ENCODE peak calls at places on chromosomes 12 and 14, in four cellular contexts. U, T, X and E are unnamed samples. For H3K4me1, the result is how much of the 10 kb centered on the place peaks cover.

GRCh38 chr14:99624971-99625370 is 20.0 kb upstream of the HHIPL1 start:
- DNase-seq in T (no peak), X (no peak), U (no peak), E (no peak)

GRCh38 chr14:100845341-100845740 is 19.4 kb downstream of the MEG3 start:
- DNase-seq in X (no peak), U (no peak), T (no peak), E (no peak)

GRCh38 chr14:105491366-105492006 is 440 bp downstream of the TEDC1 start:
- DNase-seq in X (peak), T (peak), U (peak), E (peak)

GRCh38 chr14:99781853-99782610 is 11.2 kb upstream of the EML1 start:
- DNase-seq in T (no peak), X (no peak), U (no peak), E (no peak)

GRCh38 chr14:95349241-95349640 is 29.5 kb upstream of the CLMN start:
- DNase-seq in U (no peak), T (no peak), X (no peak), E (no peak)

GRCh38 chr12:87383705-87384104 is 645.5 kb downstream of the C12orf50 start:
- DNase-seq in T (peak), X (no peak), U (no peak), E (no peak)

GRCh38 chr12:130617219-130617618 is 98.9 kb downstream of the RIMBP2 start:
- DNase-seq in X (no peak), T (peak), U (no peak), E (no peak)

GRCh38 chr12:29073631-29074239 is 75.3 kb upstream of the FAR2 start:
- DNase-seq in U (no peak), T (peak), X (no peak), E (peak)

GRCh38 chr14:72186461-72187035 is 254.3 kb downstream of the RGS6 start:
- DNase-seq in U (no peak), X (no peak), T (no peak), E (no peak)

GRCh38 chr12:15227004-15227679 is 5.9 kb upstream of the RERG start:
- DNase-seq in T (peak), U (peak), X (peak), E (peak)

GRCh38 chr12:712172-712863 is 40.1 kb upstream of the WNK1 start:
- DNase-seq in X (no peak), T (peak), U (no peak), E (no peak)

GRCh38 chr14:69690042-69690441 is 76.9 kb upstream of the SRSF5 start:
- DNase-seq in X (no peak), T (no peak), U (no peak), E (no peak)

GRCh38 chr12:11863988-11864387 is 206.8 kb upstream of the BCL2L14 start:
- DNase-seq in T (peak), X (no peak), U (no peak), E (no peak)

GRCh38 chr12:34287986-34288962 is 266.0 kb downstream of the ALG10 start:
- DNase-seq in T (no peak), X (no peak), U (no peak), E (no peak)

GRCh38 chr12:68791897-68792481 is 16.0 kb upstream of the MDM2 start:
- DNase-seq in U (no peak), T (no peak), X (no peak), E (no peak)

GRCh38 chr14:51295666-51296263 is 55.7 kb downstream of the TMX1 start:
- DNase-seq in T (no peak), U (no peak), X (no peak), E (no peak)

GRCh38 chr12:110893956-110894355 is 26.4 kb downstream of the MYL2 start:
- DNase-seq in T (no peak), U (no peak), X (no peak), E (no peak)
- H3K4me1 ChIP-seq in T (under half), U (under half), X (under half), E (under half)

DNA sequence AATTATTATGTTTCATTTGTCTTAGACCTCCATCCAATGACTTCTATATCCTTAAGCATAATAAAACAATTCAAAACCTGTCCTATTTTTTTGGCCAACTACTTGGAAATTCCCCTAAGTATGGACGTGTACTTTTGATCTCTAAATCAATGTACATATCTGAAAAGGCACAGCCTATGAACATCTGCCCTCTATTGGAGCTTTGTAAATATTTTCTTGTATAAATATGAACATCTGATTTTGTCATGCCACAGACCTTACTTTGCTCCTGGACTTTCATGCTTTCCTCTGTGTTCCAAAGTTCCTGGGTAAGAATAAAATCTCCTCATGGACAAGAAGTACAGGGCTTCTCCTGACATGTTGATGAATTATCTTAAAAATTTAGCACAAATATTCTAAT is 1211.9 kb downstream of the GALC start:
- DNase-seq in U (no peak), X (no peak), T (no peak), E (no peak)
- H3K4me3 ChIP-seq in U (no peak), X (no peak), T (no peak), E (no peak)

DNA sequence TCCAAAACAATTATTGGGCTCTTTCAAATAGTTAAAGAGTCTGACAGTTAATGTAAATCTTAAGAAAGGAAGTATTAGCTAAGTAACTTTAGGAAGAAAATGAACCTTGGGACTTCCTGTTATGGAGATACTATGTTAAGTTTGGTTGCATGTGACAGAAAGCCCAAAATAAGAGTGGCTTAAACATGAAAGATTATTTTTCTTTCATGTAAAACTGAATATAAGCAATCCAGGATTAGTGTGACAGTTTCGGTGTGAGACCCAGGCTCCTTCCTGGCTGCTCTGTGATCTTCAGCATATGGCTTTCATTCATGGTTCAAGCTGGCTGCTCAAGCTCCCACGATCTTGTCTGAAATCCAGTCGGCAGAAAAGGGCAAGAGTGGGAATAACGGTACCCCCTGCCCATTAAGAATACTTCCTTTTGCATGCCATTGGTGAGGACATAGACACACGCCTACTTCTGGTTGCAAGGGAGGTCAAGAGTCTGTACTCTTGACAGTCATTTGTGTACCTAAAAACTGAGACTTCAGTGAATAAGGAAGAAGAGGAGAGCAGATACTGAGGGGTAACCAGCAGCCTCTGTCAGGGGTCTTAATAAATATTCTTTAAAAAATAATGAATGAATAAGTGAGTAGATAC is 2.2 kb upstream of the RPAP3 start:
- DNase-seq in T (no peak), U (no peak), X (no peak), E (no peak)
- H3K4me1 ChIP-seq in T (under half), U (under half), X (under half), E (under half)

GRCh38 chr14:58540693-58541092 is 97.1 kb upstream of the DACT1 start:
- DNase-seq in U (no peak), T (no peak), X (no peak), E (no peak)
- H3K4me3 ChIP-seq in U (no peak), T (no peak), X (no peak), E (no peak)

DNA sequence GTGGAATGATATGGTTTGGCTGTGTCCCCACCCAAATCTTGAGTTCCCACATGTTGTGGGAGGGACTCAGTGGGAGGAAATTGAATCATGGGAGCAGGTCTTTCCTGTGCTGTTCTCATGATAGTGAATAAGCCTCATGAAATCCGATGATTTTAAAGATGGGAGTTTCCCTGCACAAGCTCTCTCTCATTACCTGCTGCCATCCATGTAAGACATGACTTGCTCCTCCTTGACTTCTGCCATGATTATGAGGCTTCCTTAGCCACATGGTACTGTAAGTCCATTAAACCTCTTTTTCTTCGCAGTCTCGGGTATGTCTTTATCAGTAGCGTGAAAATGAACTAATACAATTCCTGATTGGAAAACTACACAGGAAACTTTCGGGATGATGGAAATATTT is 100.5 kb downstream of the TSHR start:
- DNase-seq in T (no peak), U (no peak), X (no peak), E (no peak)
- H3K4me1 ChIP-seq in T (under half), U (under half), X (under half), E (under half)